ENCODE peak calls at places on chromosome 1, in nine cellular contexts. W, U, Q, I, X, Z, K, N and A are unnamed samples.

GRCh38 chr1:201656670-201657032 is 117.7 kb downstream of the NAV1 start:
- DNase-seq in W (no peak), U (no peak), Q (no peak), I (no peak), X (no peak), Z (peak), K (peak), N (no peak), A (no peak)

GRCh38 chr1:186404454-186405051 is 28.9 kb downstream of the ODR4 start:
- DNase-seq in W (peak), U (no peak), Q (no peak), I (peak), X (no peak), Z (peak), K (no peak), N (no peak), A (peak)

GRCh38 chr1:198088360-198089071 is 68.3 kb upstream of the NEK7 start:
- DNase-seq in W (peak), U (no peak), Q (no peak), I (no peak), X (no peak), Z (peak), K (no peak), N (no peak), A (peak)

GRCh38 chr1:60130703-60131102 is 57.1 kb upstream of the C1orf87 start:
- DNase-seq in W (no peak), U (no peak), Q (no peak), I (no peak), X (no peak), Z (peak), K (no peak), N (no peak), A (no peak)

GRCh38 chr1:208036177-208036808 is 125.4 kb upstream of the CD34 start:
- DNase-seq in W (no peak), U (no peak), Q (no peak), I (no peak), X (no peak), Z (no peak), K (no peak), N (no peak), A (peak)

GRCh38 chr1:37076168-37076567 is 41.9 kb upstream of the GRIK3 start:
- DNase-seq in W (no peak), U (no peak), Q (no peak), I (no peak), X (no peak), Z (no peak), K (no peak), N (no peak), A (no peak)

GRCh38 chr1:192747942-192748341 is 60.9 kb upstream of the RGS2 start:
- DNase-seq in W (no peak), U (no peak), Q (no peak), I (no peak), X (no peak), Z (peak), K (no peak), N (no peak), A (no peak)

GRCh38 chr1:40630488-40631223 is 34.8 kb downstream of the RIMS3 start:
- DNase-seq in W (peak), U (no peak), Q (no peak), I (no peak), X (no peak), Z (no peak), K (no peak), N (no peak), A (peak)

GRCh38 chr1:61337037-61337436 is 254.7 kb downstream of the NFIA start:
- DNase-seq in W (no peak), U (no peak), Q (no peak), I (no peak), X (no peak), Z (no peak), K (no peak), N (no peak), A (no peak)

GRCh38 chr1:216600730-216601426 is 122.4 kb downstream of the ESRRG start:
- DNase-seq in W (peak), U (peak), Q (peak), I (peak), X (peak), Z (peak), K (peak), N (peak), A (peak)

GRCh38 chr1:110606784-110607662 is 865 bp upstream of the KCNA2 start:
- DNase-seq in W (peak), U (no peak), Q (no peak), I (no peak), X (no peak), Z (peak), K (no peak), N (no peak), A (no peak)

GRCh38 chr1:41805771-41806471 is 112.8 kb downstream of the HIVEP3 start:
- DNase-seq in W (no peak), U (no peak), Q (no peak), I (no peak), X (no peak), Z (no peak), K (no peak), N (no peak), A (no peak)

GRCh38 chr1:231416896-231417295 is 5.2 kb downstream of the EGLN1 start:
- DNase-seq in W (no peak), U (no peak), Q (no peak), I (no peak), X (no peak), Z (peak), K (no peak), N (no peak), A (no peak)

GRCh38 chr1:88488277-88488676 is 195.8 kb upstream of the PKN2 start:
- DNase-seq in W (no peak), U (no peak), Q (no peak), I (no peak), X (no peak), Z (peak), K (no peak), N (no peak), A (no peak)

GRCh38 chr1:183027791-183028190 is 4.6 kb downstream of the LAMC1 start:
- DNase-seq in W (no peak), U (no peak), Q (no peak), I (no peak), X (no peak), Z (peak), K (no peak), N (no peak), A (no peak)

GRCh38 chr1:239811211-239811902 is 280.3 kb upstream of the FMN2 start:
- DNase-seq in W (peak), U (no peak), Q (no peak), I (no peak), X (no peak), Z (peak), K (no peak), N (no peak), A (no peak)

GRCh38 chr1:184487561-184488200 is 100.9 kb downstream of the C1orf21 start:
- DNase-seq in W (no peak), U (no peak), Q (no peak), I (no peak), X (no peak), Z (no peak), K (no peak), N (no peak), A (no peak)

GRCh38 chr1:119549719-119550141 is 42.7 kb downstream of the HSD3B1 start:
- DNase-seq in W (peak), U (peak), Q (peak), I (peak), X (peak), Z (peak), K (peak), N (no peak), A (peak)

GRCh38 chr1:22133928-22134324 is 9.0 kb downstream of the WNT4 start:
- DNase-seq in W (peak), U (no peak), Q (no peak), I (no peak), X (no peak), Z (no peak), K (no peak), N (no peak), A (no peak)

GRCh38 chr1:200392625-200393185 is 17.1 kb downstream of the ZNF281 start:
- DNase-seq in W (no peak), U (no peak), Q (no peak), I (no peak), X (no peak), Z (no peak), K (no peak), N (no peak), A (no peak)
- H3K4me3 ChIP-seq in W (no peak), U (no peak), Q (no peak), I (no peak), X (no peak), Z (no peak), K (no peak), N (no peak), A (no peak)

DNA sequence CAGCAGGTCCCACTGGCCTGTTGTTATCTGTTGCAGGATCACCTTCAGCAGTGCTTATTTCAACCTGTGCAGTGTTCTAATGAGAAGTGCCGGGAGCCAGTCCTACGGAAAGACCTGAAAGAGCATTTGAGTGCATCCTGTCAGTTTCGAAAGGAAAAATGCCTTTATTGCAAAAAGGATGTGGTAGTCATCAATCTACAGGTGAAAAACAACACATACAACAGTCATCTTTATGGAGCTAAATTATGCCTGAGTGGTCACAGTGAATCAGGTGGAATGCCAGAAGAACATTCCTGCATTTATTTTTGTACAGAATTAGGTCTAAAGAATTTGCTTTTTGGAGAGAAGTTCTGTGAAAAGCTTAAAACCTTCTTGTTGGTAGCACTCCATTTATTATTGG is 33.2 kb downstream of the TRAF5 start:
- DNase-seq in W (no peak), U (no peak), Q (no peak), I (no peak), X (no peak), Z (peak), K (no peak), N (no peak), A (no peak)
- H3K27ac ChIP-seq in W (no peak), U (no peak), Q (no peak), I (no peak), X (no peak), Z (no peak), K (no peak), N (no peak), A (no peak)

GRCh38 chr1:181508486-181509165 is 25.3 kb downstream of the CACNA1E start:
- DNase-seq in W (no peak), U (no peak), Q (no peak), I (no peak), X (no peak), Z (peak), K (no peak), N (no peak), A (no peak)

GRCh38 chr1:181503130-181503810 is 20.0 kb downstream of the CACNA1E start:
- DNase-seq in W (no peak), U (no peak), Q (no peak), I (no peak), X (no peak), Z (peak), K (peak), N (peak), A (no peak)

GRCh38 chr1:181506563-181507353 is 23.4 kb downstream of the CACNA1E start:
- DNase-seq in W (no peak), U (no peak), Q (no peak), I (no peak), X (no peak), Z (no peak), K (no peak), N (no peak), A (no peak)

GRCh38 chr1:181501612-181502011 is 18.3 kb downstream of the CACNA1E start:
- DNase-seq in W (peak), U (no peak), Q (no peak), I (no peak), X (no peak), Z (no peak), K (no peak), N (no peak), A (no peak)

DNA sequence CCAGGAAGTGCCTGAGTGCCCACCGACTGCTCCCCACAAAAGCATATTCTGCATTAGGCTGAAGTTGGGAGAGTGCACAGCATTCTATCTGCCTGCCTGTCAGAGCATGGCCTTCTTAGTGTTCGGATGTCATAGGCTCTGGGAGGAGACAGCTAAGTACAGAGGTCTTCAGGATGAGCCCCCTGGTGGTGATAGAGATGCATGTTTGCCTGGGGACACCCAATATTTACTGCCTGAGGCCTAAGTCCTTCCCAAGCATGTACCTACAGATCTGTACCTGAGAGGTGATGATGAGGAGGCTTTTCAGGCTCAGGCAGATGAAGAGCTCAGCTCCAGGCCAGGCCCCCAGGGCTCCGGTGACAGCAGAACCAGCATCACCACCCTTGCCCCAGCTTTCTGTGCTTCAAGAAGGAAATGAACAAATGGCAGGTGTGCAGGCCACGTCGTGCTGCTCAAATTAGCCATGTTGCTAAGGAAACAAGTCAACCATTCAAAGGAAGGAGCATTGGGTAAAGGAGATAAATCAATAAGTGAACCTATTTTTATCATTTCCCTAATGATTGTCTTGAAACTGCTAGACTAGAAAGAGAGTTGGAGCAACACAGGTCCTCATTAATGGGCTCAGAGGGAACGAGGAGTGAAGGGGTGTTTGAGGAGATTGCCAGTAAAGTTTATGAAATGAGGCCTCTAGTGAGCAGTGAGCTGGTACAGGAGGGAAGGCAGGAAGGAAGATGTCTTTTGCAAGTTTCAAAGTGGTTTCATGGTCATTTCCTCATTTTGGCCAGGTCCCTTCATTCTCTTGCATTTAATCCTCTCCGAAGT is 21.2 kb downstream of the CACNA1E start:
- DNase-seq in W (peak), U (no peak), Q (no peak), I (no peak), X (no peak), Z (no peak), K (no peak), N (no peak), A (peak)
- TF ChIP-seq CTCF in W (peak), U (no peak), Q (no peak), I (peak), X (no peak), Z (no peak), K (no peak), N (no peak), A (peak)

GRCh38 chr1:116760487-116760886 is 6.3 kb downstream of the CD2 start:
- DNase-seq in W (no peak), U (no peak), Q (no peak), I (no peak), X (no peak), Z (no peak), K (no peak), N (no peak), A (no peak)

GRCh38 chr1:116760996-116761665 is 6.9 kb downstream of the CD2 start:
- DNase-seq in W (no peak), U (no peak), Q (no peak), I (no peak), X (no peak), Z (no peak), K (no peak), N (no peak), A (no peak)

GRCh38 chr1:116762281-116762680 is 8.1 kb downstream of the CD2 start:
- DNase-seq in W (no peak), U (no peak), Q (no peak), I (no peak), X (no peak), Z (no peak), K (no peak), N (no peak), A (no peak)

GRCh38 chr1:116762781-116763115 is 8.5 kb downstream of the CD2 start:
- DNase-seq in W (no peak), U (no peak), Q (no peak), I (no peak), X (no peak), Z (no peak), K (no peak), N (no peak), A (no peak)

DNA sequence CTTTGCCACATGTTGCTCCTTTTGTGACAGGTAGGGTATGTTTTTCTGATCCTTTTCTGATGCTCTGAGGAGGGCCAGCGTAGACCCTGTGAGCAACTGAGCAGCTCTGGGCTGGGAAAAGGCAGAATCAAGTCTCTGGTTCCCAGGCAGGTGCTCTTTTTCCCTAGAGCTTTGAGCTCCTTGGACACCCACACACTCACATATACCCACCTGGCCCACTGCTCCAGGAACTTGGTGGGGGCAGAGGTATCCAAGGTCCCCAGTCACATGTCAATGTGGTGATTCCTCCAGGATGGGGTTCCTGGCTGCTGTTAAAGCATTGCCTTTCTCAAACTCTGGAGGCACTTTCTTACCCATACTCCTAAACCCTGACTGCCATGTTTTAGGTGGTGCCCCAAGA is 5.4 kb downstream of the CD2 start:
- DNase-seq in W (no peak), U (no peak), Q (no peak), I (no peak), X (no peak), Z (no peak), K (no peak), N (no peak), A (no peak)
- H3K4me3 ChIP-seq in W (no peak), U (no peak), Q (no peak), I (no peak), X (no peak), Z (no peak), K (no peak), N (no peak), A (no peak)

GRCh38 chr1:31443673-31444072 is 30.7 kb downstream of the SERINC2 start:
- DNase-seq in W (no peak), U (no peak), Q (no peak), I (no peak), X (no peak), Z (no peak), K (no peak), N (no peak), A (no peak)
- H3K27ac ChIP-seq in W (no peak), U (no peak), Q (no peak), I (no peak), X (no peak), Z (no peak), K (no peak), N (no peak), A (no peak)

GRCh38 chr1:194940336-194940735 is 1667.9 kb downstream of the KCNT2 start:
- DNase-seq in W (no peak), U (no peak), Q (no peak), I (no peak), X (no peak), Z (no peak), K (no peak), N (no peak), A (no peak)

GRCh38 chr1:194930132-194930531 is 1678.1 kb downstream of the KCNT2 start:
- DNase-seq in W (no peak), U (no peak), Q (no peak), I (no peak), X (no peak), Z (no peak), K (no peak), N (no peak), A (no peak)

GRCh38 chr1:194931166-194931565 is 1677.1 kb downstream of the KCNT2 start:
- DNase-seq in W (no peak), U (no peak), Q (no peak), I (no peak), X (no peak), Z (peak), K (no peak), N (no peak), A (no peak)

GRCh38 chr1:194935864-194936263 is 1672.4 kb downstream of the KCNT2 start:
- DNase-seq in W (no peak), U (no peak), Q (no peak), I (no peak), X (no peak), Z (no peak), K (no peak), N (no peak), A (no peak)
- TF ChIP-seq CTCF in W (peak), U (no peak), Q (no peak), I (no peak), X (no peak), Z (no peak), K (no peak), N (no peak), A (no peak)

DNA sequence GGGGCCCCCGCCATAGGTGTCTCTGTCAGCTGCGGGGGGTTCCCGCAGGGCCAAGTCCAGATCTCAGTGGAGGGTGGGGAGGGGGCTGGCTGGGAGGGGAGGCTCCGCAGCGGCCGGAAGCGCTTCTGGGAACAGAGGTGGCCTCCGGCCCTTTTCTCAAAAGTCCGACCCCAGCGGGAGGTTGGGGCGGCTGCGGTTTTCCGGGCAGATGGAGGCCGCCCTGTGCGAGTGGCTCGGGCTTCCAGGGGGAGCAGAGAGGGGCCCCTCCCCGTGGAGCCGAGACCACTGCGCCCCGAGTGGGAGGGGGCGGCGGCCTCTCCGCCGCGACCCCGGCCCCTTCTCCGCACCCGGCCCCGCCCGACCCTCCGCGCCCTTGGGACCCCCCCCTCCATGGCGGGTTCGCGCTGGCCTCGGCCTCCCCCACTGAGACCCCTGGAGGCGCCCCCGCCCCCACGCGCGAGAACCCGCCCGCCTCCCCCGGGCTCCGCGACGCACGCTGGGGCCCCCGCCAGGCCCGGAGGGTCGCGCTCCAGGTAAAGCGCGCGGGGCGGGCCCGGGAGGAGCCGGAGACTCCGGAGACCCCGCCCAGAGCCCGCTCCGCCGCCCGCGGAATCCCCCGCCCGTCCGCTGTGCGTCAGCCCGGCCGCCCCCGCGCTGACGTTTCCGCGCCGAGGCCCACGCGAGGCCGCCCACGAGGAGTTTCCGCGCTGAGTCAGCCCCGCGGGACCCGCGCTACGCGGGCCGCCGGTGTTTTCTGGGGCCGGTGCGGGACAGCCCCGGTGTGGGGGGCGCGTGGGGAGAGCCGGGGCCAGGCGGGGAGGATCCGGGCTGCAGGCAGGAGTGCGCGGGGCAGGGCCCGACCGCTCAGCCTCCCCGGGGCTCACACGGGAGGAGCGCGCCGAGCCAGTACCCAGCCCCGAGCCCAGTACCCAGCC is 5.2 kb downstream of the TNFRSF18 start:
- DNase-seq in W (peak), U (peak), Q (peak), I (peak), X (peak), Z (peak), K (peak), N (no peak), A (peak)
- H3K4me3 ChIP-seq in W (peak), U (peak), Q (peak), I (peak), X (peak), Z (no peak), K (peak), N (peak), A (peak)

GRCh38 chr1:221563476-221563921 is 178.4 kb downstream of the DUSP10 start:
- DNase-seq in W (no peak), U (peak), Q (no peak), I (no peak), X (no peak), Z (no peak), K (no peak), N (no peak), A (no peak)
- H3K27ac ChIP-seq in W (no peak), U (peak), Q (no peak), I (no peak), X (no peak), Z (no peak), K (no peak), N (no peak), A (no peak)

GRCh38 chr1:194503209-194503608 is 1316.8 kb upstream of the B3GALT2 start:
- DNase-seq in W (no peak), U (no peak), Q (no peak), I (no peak), X (no peak), Z (no peak), K (no peak), N (no peak), A (no peak)
- TF ChIP-seq CTCF in W (no peak), U (no peak), Q (no peak), I (no peak), X (no peak), Z (no peak), K (no peak), N (no peak), A (no peak)

GRCh38 chr1:158248771-158249170 is 5.5 kb upstream of the CD1A start:
- DNase-seq in W (no peak), U (no peak), Q (no peak), I (no peak), X (no peak), Z (no peak), K (no peak), N (no peak), A (no peak)
- H3K4me3 ChIP-seq in W (no peak), U (no peak), Q (no peak), I (no peak), X (no peak), Z (no peak), K (no peak), N (no peak), A (no peak)